ENCODE peak calls at places on chromosomes 4 and X, in nine cellular contexts. L, D, O, M, N, E, J, K and T are unnamed samples.
A peak's percentile ranks its signal among the peaks of the same experiment; 100 is the strongest.

GRCh38 chrX:22486326-22486725 is 213.6 kb downstream of the CBLL2 start:
- DNase-seq in J (no peak), L (peak; percentile 9), E (no peak), D (peak; percentile 1), N (no peak), M (no peak), K (no peak), O (no peak), T (no peak)

GRCh38 chr4:25818293-25819240 is 44.2 kb downstream of the SEL1L3 start:
- DNase-seq in J (no peak), O (no peak), M (no peak), L (no peak), D (peak; percentile 25), E (no peak), N (no peak), K (no peak), T (no peak)

GRCh38 chr4:159508917-159509500 is 406.1 kb downstream of the RAPGEF2 start:
- DNase-seq in L (peak; percentile 21), D (peak; percentile 52), N (no peak), M (no peak), E (no peak), O (no peak), K (no peak), J (no peak), T (no peak)

GRCh38 chrX:19225906-19226305 is 103.6 kb upstream of the ADGRG2 start:
- DNase-seq in O (peak; percentile 9), J (peak; percentile 14), E (no peak), L (no peak), D (peak; percentile 14), N (no peak), M (no peak), K (no peak), T (no peak)

GRCh38 chrX:96183843-96184242 is 500.8 kb upstream of the DIAPH2 start:
- DNase-seq in M (no peak), K (no peak), D (peak; percentile 15), L (no peak), E (no peak), J (no peak), O (no peak), N (no peak), T (no peak)

GRCh38 chr4:83725076-83726074 is 189.5 kb downstream of the GPAT3 start:
- DNase-seq in O (no peak), N (no peak), K (no peak), M (no peak), J (no peak), D (no peak), L (no peak), E (no peak), T (no peak)

GRCh38 chrX:123859409-123859827 is 435 bp upstream of the XIAP start:
- DNase-seq in D (no peak), O (peak; percentile 36), N (peak; percentile 53), M (peak; percentile 80), J (no peak), K (peak; percentile 84), L (no peak), E (peak; percentile 25), T (peak; percentile 3)

GRCh38 chr4:125836597-125837195 is 521.9 kb downstream of the FAT4 start:
- DNase-seq in J (no peak), O (peak; percentile 39), K (no peak), N (no peak), M (no peak), D (peak; percentile 11), L (no peak), E (no peak), T (no peak)

GRCh38 chrX:111543212-111543762 is 31.8 kb downstream of the SERTM2 start:
- DNase-seq in M (no peak), K (no peak), O (no peak), L (no peak), E (no peak), N (no peak), J (no peak), D (peak; percentile 3), T (no peak)

GRCh38 chr4:120853101-120853940 is 69.2 kb downstream of the PRDM5 start:
- DNase-seq in E (no peak), M (no peak), K (no peak), J (no peak), L (no peak), N (no peak), D (peak; percentile 54), O (no peak), T (no peak)

GRCh38 chr4:151489462-151490203 is 80.7 kb downstream of the FHIP1A start:
- DNase-seq in N (no peak), E (no peak), L (no peak), D (no peak), J (peak; percentile 10), O (no peak), K (no peak), M (no peak), T (no peak)

GRCh38 chr4:71607780-71608673 is 175.9 kb downstream of the GC start:
- DNase-seq in E (no peak), L (peak; percentile 56), N (no peak), J (no peak), M (no peak), O (no peak), D (peak; percentile 7), K (no peak), T (no peak)